ENCODE peak calls at places on chromosomes 13 and 19, in four cellular contexts. One of them, this sample, is unnamed.

GRCh38 chr13:80173224-80173623 is 167.7 kb downstream of the SPRY2 start:
- DNase-seq in neural progenitor cell: no peak
- DNase-seq in brain microvascular endothelial cell: no peak
- DNase-seq in lower leg skin: no peak
- DNase-seq in this sample: no peak

GRCh38 chr19:44635581-44636438 is 7.9 kb upstream of the PVR start:
- DNase-seq in neural progenitor cell: no peak
- DNase-seq in brain microvascular endothelial cell: no peak
- DNase-seq in lower leg skin: no peak
- DNase-seq in this sample: peak; percentile 58

GRCh38 chr13:99995503-99996176 is 14.1 kb downstream of the ZIC2 start:
- DNase-seq in neural progenitor cell: peak; percentile 59
- DNase-seq in brain microvascular endothelial cell: no peak
- DNase-seq in lower leg skin: no peak
- DNase-seq in this sample: peak; percentile 75

GRCh38 chr13:35697281-35697680 is 220.8 kb upstream of the MAB21L1 start:
- DNase-seq in neural progenitor cell: no peak
- DNase-seq in brain microvascular endothelial cell: no peak
- DNase-seq in lower leg skin: no peak
- DNase-seq in this sample: no peak

GRCh38 chr19:23470873-23471555 is 75.7 kb upstream of the ZNF91 start:
- DNase-seq in neural progenitor cell: no peak
- DNase-seq in brain microvascular endothelial cell: no peak
- DNase-seq in lower leg skin: no peak
- DNase-seq in this sample: no peak

GRCh38 chr13:75541287-75541686 is 3.6 kb upstream of the COMMD6 start:
- DNase-seq in neural progenitor cell: no peak
- DNase-seq in brain microvascular endothelial cell: peak; percentile 43
- DNase-seq in lower leg skin: no peak
- DNase-seq in this sample: no peak

GRCh38 chr19:11151181-11151580 is 4.4 kb downstream of the SPC24 start:
- DNase-seq in neural progenitor cell: no peak
- DNase-seq in brain microvascular endothelial cell: peak; percentile 49
- DNase-seq in lower leg skin: no peak
- DNase-seq in this sample: peak; percentile 84

GRCh38 chr13:32791545-32792172 is 205.4 kb downstream of the PDS5B start:
- DNase-seq in neural progenitor cell: no peak
- DNase-seq in brain microvascular endothelial cell: no peak
- DNase-seq in lower leg skin: no peak
- DNase-seq in this sample: peak; percentile 16

GRCh38 chr13:113959198-113959597 is 14.7 kb downstream of the C13orf46 start:
- DNase-seq in neural progenitor cell: no peak
- DNase-seq in brain microvascular endothelial cell: no peak
- DNase-seq in lower leg skin: no peak
- DNase-seq in this sample: no peak

GRCh38 chr19:10553943-10554381 is 10.3 kb downstream of the ATG4D start:
- DNase-seq in neural progenitor cell: no peak
- DNase-seq in brain microvascular endothelial cell: no peak
- DNase-seq in lower leg skin: no peak
- DNase-seq in this sample: no peak

GRCh38 chr13:73914119-73914518 is 220.1 kb downstream of the KLF12 start:
- DNase-seq in neural progenitor cell: no peak
- DNase-seq in brain microvascular endothelial cell: peak; percentile 67
- DNase-seq in lower leg skin: no peak
- DNase-seq in this sample: peak; percentile 13

GRCh38 chr19:39381910-39382611 is 8.8 kb downstream of the PAF1 start:
- DNase-seq in neural progenitor cell: no peak
- DNase-seq in brain microvascular endothelial cell: no peak
- DNase-seq in lower leg skin: no peak
- DNase-seq in this sample: no peak

GRCh38 chr19:29697523-29698261 is 17.4 kb downstream of the C19orf12 start:
- DNase-seq in neural progenitor cell: no peak
- DNase-seq in brain microvascular endothelial cell: no peak
- DNase-seq in lower leg skin: no peak
- DNase-seq in this sample: no peak

GRCh38 chr19:8221161-8221560 is 12.0 kb downstream of the CERS4 start:
- DNase-seq in neural progenitor cell: no peak
- DNase-seq in brain microvascular endothelial cell: no peak
- DNase-seq in lower leg skin: peak; percentile 88
- DNase-seq in this sample: no peak

GRCh38 chr13:37001921-37002250 is 1.3 kb downstream of the EXOSC8 start:
- DNase-seq in neural progenitor cell: no peak
- DNase-seq in brain microvascular endothelial cell: no peak
- DNase-seq in lower leg skin: no peak
- DNase-seq in this sample: no peak

GRCh38 chr13:99830931-99831330 is 140.6 kb downstream of the ZIC5 start:
- DNase-seq in neural progenitor cell: peak; percentile 22
- DNase-seq in brain microvascular endothelial cell: no peak
- DNase-seq in lower leg skin: no peak
- DNase-seq in this sample: no peak

GRCh38 chr19:51372649-51373504 is at the start of gene NKG7:
- DNase-seq in neural progenitor cell: no peak
- DNase-seq in brain microvascular endothelial cell: no peak
- DNase-seq in lower leg skin: no peak
- DNase-seq in this sample: no peak

GRCh38 chr19:40279120-40279551 is 6.0 kb downstream of the AKT2 start:
- DNase-seq in neural progenitor cell: no peak
- DNase-seq in brain microvascular endothelial cell: peak; percentile 18
- DNase-seq in lower leg skin: no peak
- DNase-seq in this sample: peak; percentile 64

GRCh38 chr19:8641221-8641907 is 10.9 kb downstream of the NFILZ start:
- DNase-seq in neural progenitor cell: no peak
- DNase-seq in brain microvascular endothelial cell: no peak
- DNase-seq in lower leg skin: no peak
- DNase-seq in this sample: no peak

GRCh38 chr13:50379584-50379983 is 364.3 kb downstream of the KCNRG start:
- DNase-seq in neural progenitor cell: no peak
- DNase-seq in brain microvascular endothelial cell: no peak
- DNase-seq in lower leg skin: no peak
- DNase-seq in this sample: no peak

GRCh38 chr13:74661851-74662250 is 527.6 kb upstream of the KLF12 start:
- DNase-seq in neural progenitor cell: no peak
- DNase-seq in brain microvascular endothelial cell: no peak
- DNase-seq in lower leg skin: no peak
- DNase-seq in this sample: no peak

GRCh38 chr13:94382520-94382919 is 97.0 kb downstream of the DCT start:
- DNase-seq in neural progenitor cell: no peak
- DNase-seq in brain microvascular endothelial cell: no peak
- DNase-seq in lower leg skin: no peak
- DNase-seq in this sample: no peak

GRCh38 chr13:46126074-46126473 is 21.2 kb upstream of the CPB2 start:
- DNase-seq in neural progenitor cell: no peak
- DNase-seq in brain microvascular endothelial cell: no peak
- DNase-seq in lower leg skin: no peak
- DNase-seq in this sample: no peak

GRCh38 chr13:110390572-110390971 is 83.5 kb downstream of the COL4A2 start:
- DNase-seq in neural progenitor cell: no peak
- DNase-seq in brain microvascular endothelial cell: peak; percentile 87
- DNase-seq in lower leg skin: no peak
- DNase-seq in this sample: peak; percentile 91

GRCh38 chr13:111330211-111330610 is 9.8 kb downstream of the TEX29 start:
- DNase-seq in neural progenitor cell: no peak
- DNase-seq in brain microvascular endothelial cell: no peak
- DNase-seq in lower leg skin: no peak
- DNase-seq in this sample: no peak

GRCh38 chr19:3570619-3571018 is 2.1 kb upstream of the HMG20B start:
- DNase-seq in neural progenitor cell: no peak
- DNase-seq in brain microvascular endothelial cell: no peak
- DNase-seq in lower leg skin: no peak
- DNase-seq in this sample: no peak

GRCh38 chr19:44258835-44259413 is 762 bp upstream of the ZNF233 start:
- DNase-seq in neural progenitor cell: no peak
- DNase-seq in brain microvascular endothelial cell: no peak
- DNase-seq in lower leg skin: no peak
- DNase-seq in this sample: no peak

GRCh38 chr13:100694722-100695644 is 20.4 kb upstream of the TMTC4 start:
- DNase-seq in neural progenitor cell: peak; percentile 77
- DNase-seq in brain microvascular endothelial cell: peak; percentile 61
- DNase-seq in lower leg skin: peak; percentile 62
- DNase-seq in this sample: peak; percentile 80

GRCh38 chr19:5343848-5344247 is 3.2 kb upstream of the PTPRS start:
- DNase-seq in neural progenitor cell: no peak
- DNase-seq in brain microvascular endothelial cell: no peak
- DNase-seq in lower leg skin: no peak
- DNase-seq in this sample: peak; percentile 26

GRCh38 chr13:37485766-37486165 is 112.8 kb downstream of the POSTN start:
- DNase-seq in neural progenitor cell: no peak
- DNase-seq in brain microvascular endothelial cell: no peak
- DNase-seq in lower leg skin: no peak
- DNase-seq in this sample: peak; percentile 27

GRCh38 chr13:43167058-43167457 is 143.7 kb downstream of the DNAJC15 start:
- DNase-seq in neural progenitor cell: no peak
- DNase-seq in brain microvascular endothelial cell: no peak
- DNase-seq in lower leg skin: no peak
- DNase-seq in this sample: no peak

GRCh38 chr13:70755411-70755810 is 647.2 kb upstream of the KLHL1 start:
- DNase-seq in neural progenitor cell: no peak
- DNase-seq in brain microvascular endothelial cell: no peak
- DNase-seq in lower leg skin: no peak
- DNase-seq in this sample: no peak
- H3K4me3 ChIP-seq in neural progenitor cell: no peak overlapping the region
- H3K4me3 ChIP-seq in brain microvascular endothelial cell: no peak overlapping the region
- H3K4me3 ChIP-seq in lower leg skin: no peak overlapping the region
- H3K4me3 ChIP-seq in this sample: no peak overlapping the region

GRCh38 chr19:17391371-17392151 is 2.4 kb downstream of the CCDC194 start:
- DNase-seq in neural progenitor cell: peak; percentile 31
- DNase-seq in brain microvascular endothelial cell: no peak
- DNase-seq in lower leg skin: no peak
- DNase-seq in this sample: no peak
- TF ChIP-seq CTCF in neural progenitor cell: no peak
- TF ChIP-seq CTCF in brain microvascular endothelial cell: no peak
- TF ChIP-seq CTCF in lower leg skin: no peak
- TF ChIP-seq CTCF in this sample: no peak

GRCh38 chr19:13597625-13598024 is 91.3 kb upstream of the CACNA1A start:
- DNase-seq in neural progenitor cell: peak; percentile 79
- DNase-seq in brain microvascular endothelial cell: peak; percentile 45
- DNase-seq in lower leg skin: no peak
- DNase-seq in this sample: peak; percentile 61
- H3K4me3 ChIP-seq in neural progenitor cell: no peak overlapping the region
- H3K4me3 ChIP-seq in brain microvascular endothelial cell: no peak overlapping the region
- H3K4me3 ChIP-seq in lower leg skin: no peak overlapping the region
- H3K4me3 ChIP-seq in this sample: no peak overlapping the region

DNA sequence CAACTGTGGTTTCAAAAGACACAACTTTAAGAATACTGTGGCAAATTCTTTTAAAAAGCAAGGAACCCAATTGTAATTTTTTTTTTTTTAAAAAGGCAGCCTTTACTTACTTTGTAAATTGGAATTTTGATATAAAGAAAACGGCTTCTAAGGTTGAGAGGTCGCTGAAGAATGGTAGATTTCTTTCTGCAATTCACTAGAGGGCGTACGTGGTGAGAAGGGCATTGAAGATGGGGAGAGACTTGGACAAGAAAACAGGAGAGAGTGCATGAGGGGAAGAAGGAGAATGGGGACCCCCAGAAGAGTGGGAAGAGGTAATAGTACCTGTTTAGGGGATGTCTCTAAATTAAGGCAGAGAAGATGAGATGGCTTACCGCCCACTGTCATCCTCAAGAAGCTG is 33.5 kb upstream of the PABPC3 start:
- DNase-seq in neural progenitor cell: no peak
- DNase-seq in brain microvascular endothelial cell: no peak
- DNase-seq in lower leg skin: no peak
- DNase-seq in this sample: no peak
- TF ChIP-seq CTCF in neural progenitor cell: no peak
- TF ChIP-seq CTCF in brain microvascular endothelial cell: no peak
- TF ChIP-seq CTCF in lower leg skin: no peak
- TF ChIP-seq CTCF in this sample: no peak

DNA sequence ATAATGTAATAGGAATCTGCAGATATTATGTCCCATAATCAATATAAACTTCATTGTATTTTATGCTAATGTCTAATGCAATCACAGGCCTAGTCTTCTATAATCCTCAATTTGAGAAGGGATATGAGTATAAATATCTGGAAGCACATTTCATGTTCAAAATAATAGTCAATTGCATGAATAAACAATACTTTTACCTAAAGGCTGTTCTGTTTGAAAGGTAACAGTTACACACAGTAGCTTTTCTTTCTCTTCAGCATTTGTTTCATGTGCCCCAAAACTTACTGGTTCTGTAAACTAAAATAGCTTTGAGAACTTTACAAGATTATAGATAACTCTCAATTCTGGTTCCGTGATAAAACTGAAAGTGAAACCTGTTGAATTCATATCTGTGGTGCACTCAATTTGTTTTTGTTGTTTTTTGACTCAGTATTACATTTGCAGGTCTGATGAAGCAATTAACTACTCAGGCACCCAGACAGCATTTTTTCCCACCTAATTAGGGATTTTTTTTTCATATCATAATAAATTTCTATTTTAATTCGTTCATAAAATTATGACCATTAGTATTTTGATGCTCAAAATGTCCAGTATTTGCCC is 1193.8 kb downstream of the SLITRK1 start:
- DNase-seq in neural progenitor cell: no peak
- DNase-seq in brain microvascular endothelial cell: no peak
- DNase-seq in lower leg skin: no peak
- DNase-seq in this sample: peak; percentile 23
- H3K4me3 ChIP-seq in neural progenitor cell: no peak overlapping the region
- H3K4me3 ChIP-seq in brain microvascular endothelial cell: peak overlapping the region; percentile 15
- H3K4me3 ChIP-seq in lower leg skin: no peak overlapping the region
- H3K4me3 ChIP-seq in this sample: no peak overlapping the region

DNA sequence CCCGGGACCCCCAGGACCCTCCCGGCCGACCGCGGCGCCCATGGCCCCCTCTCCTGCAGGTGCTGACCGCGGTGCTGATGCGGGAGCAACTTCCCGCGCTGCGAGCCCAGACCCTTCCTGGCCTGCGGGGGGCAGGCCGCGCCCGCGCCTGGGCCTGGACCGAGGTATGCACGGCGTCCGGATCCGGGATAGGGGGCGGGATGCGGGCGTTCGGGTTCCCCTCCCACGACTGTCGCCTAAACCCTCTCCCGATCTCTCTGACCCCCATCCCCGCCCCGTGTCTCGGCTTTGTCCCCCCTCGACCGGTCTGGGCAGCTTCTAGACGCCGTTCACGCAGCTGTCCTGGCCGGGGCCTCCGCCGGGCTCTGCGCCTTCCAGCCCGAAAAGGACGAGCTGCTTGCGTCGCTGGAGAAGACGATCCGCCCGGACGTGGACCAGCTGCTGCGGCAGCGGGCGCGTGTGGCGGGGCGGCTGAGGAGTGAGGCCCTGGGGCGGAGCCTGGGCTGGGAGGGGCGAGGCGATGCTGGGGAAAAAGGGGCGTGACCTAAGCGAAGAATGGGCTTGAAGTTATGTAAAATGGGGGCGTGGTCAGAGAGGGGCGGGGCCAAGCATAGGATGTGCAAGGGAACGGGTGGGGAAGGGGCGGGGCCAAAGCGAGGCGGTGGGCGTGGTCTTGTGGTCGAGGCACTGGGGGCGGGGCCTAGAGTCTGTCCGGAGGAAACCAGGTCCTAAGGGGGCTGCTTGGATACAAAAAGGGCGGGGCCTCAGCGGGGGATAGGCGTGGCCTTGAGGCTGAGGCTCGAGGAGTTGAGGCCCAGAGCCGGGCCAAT is 15.9 kb upstream of the COLGALT1 start:
- DNase-seq in neural progenitor cell: peak; percentile 98
- DNase-seq in brain microvascular endothelial cell: peak; percentile 99
- DNase-seq in lower leg skin: peak; percentile 99
- DNase-seq in this sample: peak; percentile 93
- TF ChIP-seq CTCF in neural progenitor cell: peak; percentile 42
- TF ChIP-seq CTCF in brain microvascular endothelial cell: peak; percentile 44
- TF ChIP-seq CTCF in lower leg skin: no peak
- TF ChIP-seq CTCF in this sample: peak; percentile 30